ENCODE peak calls at places on chromosomes 2 and 18, in seven cellular contexts. F is cardiac fibroblast; Q is lung; V is sigmoid colon; A is effector memory CD4-positive, alpha-beta T cell; D is IMR-90; N is fibroblast of villous mesenchyme. L is an unnamed sample.

GRCh38 chr18:75211002-75211621 is 515 bp downstream of the TSHZ1 start:
- DNase-seq in F (peak; percentile 34), Q (no peak), V (no peak), A (no peak), D (peak; percentile 18), N (no peak), L (peak; percentile 44)

GRCh38 chr2:75561566-75562512 is 1.1 kb upstream of the EVA1A start:
- DNase-seq in F (no peak), Q (peak; percentile 29), V (no peak), A (no peak), D (peak; percentile 55), N (no peak), L (no peak)

GRCh38 chr2:119480184-119480583 is 44.1 kb downstream of the SCTR start:
- DNase-seq in F (no peak), Q (peak; percentile 5), V (no peak), A (no peak), D (no peak), N (no peak), L (no peak)

GRCh38 chr18:34913837-34914755 is 127.1 kb upstream of the MAPRE2 start:
- DNase-seq in F (peak; percentile 28), Q (no peak), V (no peak), A (no peak), D (peak; percentile 72), N (peak; percentile 83), L (no peak)

GRCh38 chr2:115542331-115542730 is 1099.9 kb downstream of the DPP10 start:
- DNase-seq in F (no peak), Q (no peak), V (no peak), A (no peak), D (no peak), N (no peak), L (no peak)

GRCh38 chr2:23096905-23097602 is 287.9 kb upstream of the KLHL29 start:
- DNase-seq in F (no peak), Q (no peak), V (no peak), A (no peak), D (no peak), N (no peak), L (no peak)

GRCh38 chr2:226869371-226869770 is 33.5 kb downstream of the RHBDD1 start:
- DNase-seq in F (peak; percentile 6), Q (no peak), V (no peak), A (no peak), D (no peak), N (no peak), L (no peak)

GRCh38 chr2:137525644-137526190 is 438.6 kb upstream of the HNMT start:
- DNase-seq in F (no peak), Q (no peak), V (no peak), A (no peak), D (no peak), N (no peak), L (no peak)

GRCh38 chr2:106839849-106840595 is 45.9 kb downstream of the ST6GAL2 start:
- DNase-seq in F (no peak), Q (no peak), V (no peak), A (no peak), D (no peak), N (no peak), L (no peak)

GRCh38 chr2:24873619-24874018 is 46.4 kb downstream of the ADCY3 start:
- DNase-seq in F (peak; percentile 62), Q (no peak), V (no peak), A (no peak), D (no peak), N (no peak), L (no peak)

GRCh38 chr2:98148968-98149697 is 62.2 kb downstream of the VWA3B start:
- DNase-seq in F (peak; percentile 74), Q (no peak), V (no peak), A (no peak), D (peak; percentile 62), N (peak; percentile 83), L (peak; percentile 9)
- H3K4me3 ChIP-seq in F (peak overlapping the region; percentile 22), Q (no peak overlapping the region), V (no peak overlapping the region), A (no peak overlapping the region), D (peak overlapping the region; percentile 26), N (peak overlapping the region; percentile 37), L (no peak overlapping the region)

GRCh38 chr2:178530625-178531142 is 50.4 kb downstream of the PLEKHA3 start:
- DNase-seq in F (no peak), Q (no peak), V (no peak), A (no peak), D (no peak), N (no peak), L (no peak)
- H3K4me3 ChIP-seq in F (no peak overlapping the region), Q (no peak overlapping the region), V (no peak overlapping the region), A (no peak overlapping the region), D (no peak overlapping the region), N (no peak overlapping the region), L (no peak overlapping the region)

GRCh38 chr18:79402209-79402576 is 6.5 kb downstream of the NFATC1 start:
- DNase-seq in F (no peak), Q (no peak), V (no peak), A (no peak), D (no peak), N (no peak), L (no peak)
- H3K4me3 ChIP-seq in F (no peak overlapping the region), Q (no peak overlapping the region), V (no peak overlapping the region), A (peak overlapping the region; percentile 48), D (no peak overlapping the region), N (no peak overlapping the region), L (no peak overlapping the region)

DNA sequence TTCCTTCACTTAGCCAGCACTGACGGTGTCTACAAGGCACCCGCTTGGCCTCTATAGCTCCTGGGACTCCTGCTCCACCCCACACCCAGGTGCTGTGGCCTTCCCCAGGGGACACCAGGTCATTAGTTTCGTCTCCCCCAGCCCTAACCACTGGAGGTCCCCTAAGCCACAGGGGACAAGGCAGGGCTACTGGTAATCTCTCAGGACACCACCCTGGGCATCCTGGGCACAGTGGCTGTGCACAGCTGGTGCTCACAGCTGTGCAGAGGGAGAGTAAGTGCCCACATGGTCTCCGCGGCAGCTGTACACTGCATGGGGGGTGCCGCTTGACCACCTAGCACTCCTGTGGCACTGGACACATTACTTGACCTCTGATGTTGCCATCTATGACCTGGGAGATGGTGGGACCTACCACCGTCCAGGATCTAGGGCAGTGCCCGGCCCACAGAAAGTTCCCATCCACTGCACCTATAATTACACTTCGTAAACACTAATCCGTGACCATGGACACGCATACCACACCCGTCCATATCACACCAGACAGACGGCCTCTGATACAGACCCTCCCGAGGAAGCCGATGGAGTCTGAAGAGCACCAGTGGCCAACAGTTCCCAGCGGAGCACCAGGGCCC is 133.9 kb downstream of the HDAC4 start:
- DNase-seq in F (no peak), Q (no peak), V (peak; percentile 64), A (no peak), D (no peak), N (no peak), L (no peak)
- H3K4me3 ChIP-seq in F (no peak overlapping the region), Q (peak overlapping the region; percentile 12), V (no peak overlapping the region), A (peak overlapping the region; percentile 84), D (no peak overlapping the region), N (peak overlapping the region; percentile 15), L (peak overlapping the region; percentile 64)

DNA sequence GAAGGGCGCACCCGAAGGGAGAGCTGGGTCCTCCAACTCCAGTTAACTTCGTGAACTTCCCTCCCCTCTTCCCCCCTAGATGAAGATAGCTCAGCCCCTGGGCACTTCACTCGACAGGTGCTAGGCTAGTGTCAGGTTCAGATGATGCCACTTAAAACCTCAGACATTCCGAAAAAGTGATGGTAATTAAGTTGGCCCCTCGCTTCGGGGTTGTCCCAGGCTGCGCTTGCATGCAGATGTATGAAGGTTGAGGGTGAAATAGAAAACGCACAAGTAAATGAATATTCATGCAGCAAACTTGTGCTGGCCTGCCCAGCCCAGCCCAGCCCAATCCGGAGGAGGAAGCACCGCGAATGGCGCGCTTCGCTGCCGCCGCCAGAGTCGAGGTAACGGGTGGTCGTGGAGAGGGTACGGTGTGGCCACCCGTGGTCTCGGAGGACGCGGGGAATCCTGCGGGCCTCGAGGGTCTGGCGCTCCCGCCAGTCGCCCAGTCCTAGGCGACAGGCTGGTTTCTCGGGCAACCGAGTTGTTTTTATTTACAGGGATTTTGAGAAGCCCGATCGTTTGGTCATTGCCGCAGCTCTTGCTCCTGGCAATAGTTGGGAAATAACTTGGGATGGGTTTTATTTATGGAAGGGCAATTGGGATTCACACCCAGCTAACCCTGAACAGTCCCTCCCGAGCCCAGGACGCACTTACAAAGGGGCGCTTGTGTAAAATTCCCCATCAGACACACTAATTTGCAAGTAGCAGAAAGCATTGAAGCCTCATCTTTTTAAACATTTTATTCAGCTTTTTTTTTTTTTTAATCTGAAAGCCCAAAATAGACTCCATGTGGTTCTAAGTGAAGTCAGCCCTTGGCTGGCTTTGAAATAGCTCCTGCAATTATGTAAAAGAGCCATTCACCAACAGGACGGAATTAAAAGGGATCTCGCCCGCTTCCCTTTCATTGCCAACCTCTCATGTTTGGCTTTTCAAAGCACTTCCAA is 3.3 kb upstream of the GBX2 start:
- DNase-seq in F (no peak), Q (no peak), V (no peak), A (no peak), D (no peak), N (no peak), L (no peak)
- H3K4me3 ChIP-seq in F (no peak overlapping the region), Q (no peak overlapping the region), V (no peak overlapping the region), A (no peak overlapping the region), D (no peak overlapping the region), N (no peak overlapping the region), L (no peak overlapping the region)

GRCh38 chr2:217901826-217902225 is 101.0 kb downstream of the TNS1 start:
- DNase-seq in F (peak; percentile 81), Q (no peak), V (peak; percentile 88), A (no peak), D (peak; percentile 92), N (peak; percentile 58), L (no peak)
- H3K4me3 ChIP-seq in F (peak overlapping the region; percentile 50), Q (no peak overlapping the region), V (no peak overlapping the region), A (no peak overlapping the region), D (peak overlapping the region; percentile 20), N (no peak overlapping the region), L (no peak overlapping the region)

GRCh38 chr2:152504618-152505017 is 169.6 kb downstream of the FMNL2 start:
- DNase-seq in F (peak; percentile 37), Q (no peak), V (no peak), A (no peak), D (peak; percentile 76), N (peak; percentile 34), L (no peak)
- H3K4me3 ChIP-seq in F (no peak overlapping the region), Q (no peak overlapping the region), V (no peak overlapping the region), A (no peak overlapping the region), D (no peak overlapping the region), N (no peak overlapping the region), L (no peak overlapping the region)

DNA sequence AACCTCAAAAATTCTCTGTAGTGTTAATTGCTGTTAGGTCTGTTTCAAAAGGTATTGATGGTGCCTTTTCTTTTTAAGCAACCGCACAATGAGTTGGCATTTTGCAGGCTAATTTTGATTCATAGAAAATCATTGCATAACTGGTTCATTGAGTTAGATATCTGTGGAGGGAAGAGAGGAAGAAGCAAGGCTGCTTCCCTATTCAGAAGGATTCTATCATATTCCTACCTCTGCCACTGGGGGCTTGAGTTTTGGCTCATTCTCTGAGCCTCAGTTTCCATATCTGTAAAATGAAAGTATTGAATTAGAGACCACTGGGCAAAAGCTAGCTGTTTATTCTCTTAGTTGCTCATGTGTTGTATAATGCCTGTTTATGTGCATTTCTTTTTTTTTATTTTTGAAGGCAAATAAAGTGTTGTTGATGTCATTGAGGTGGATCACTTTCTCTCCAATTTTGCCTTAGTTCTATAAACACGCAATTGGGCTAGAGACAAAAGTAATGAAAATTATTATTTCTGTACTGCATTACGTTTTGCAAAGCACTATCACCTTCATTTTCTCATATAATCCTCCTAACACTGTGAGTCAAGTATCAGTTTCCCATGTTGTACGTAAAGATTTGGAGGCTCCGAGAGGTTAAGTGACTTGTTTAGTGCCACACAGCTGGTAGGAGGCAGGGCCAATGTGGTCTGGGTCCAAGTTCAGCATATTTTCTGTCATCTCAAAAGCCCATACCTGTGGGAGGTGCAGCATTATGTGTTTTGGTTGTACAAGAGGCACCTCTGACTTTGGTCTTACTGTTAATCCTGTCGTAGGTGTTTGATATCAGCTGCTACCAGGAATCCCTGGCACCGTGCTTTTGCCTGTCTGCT is 5.9 kb downstream of the TRIB2 start:
- DNase-seq in F (no peak), Q (no peak), V (no peak), A (no peak), D (no peak), N (no peak), L (no peak)
- H3K4me3 ChIP-seq in F (peak overlapping the region; percentile 88), Q (no peak overlapping the region), V (no peak overlapping the region), A (peak overlapping the region; percentile 94), D (no peak overlapping the region), N (no peak overlapping the region), L (peak overlapping the region; percentile 76)